ENCODE peak calls at places on chromosomes 5 and 9, in eight cellular contexts. A is mesendoderm; T is HEK293T; P is HepG2; M is M059J; K is activated CD4-positive, alpha-beta T cell treated with anti-CD3 and anti-CD28 coated beads, Interleukin-2, amount 50 U/mL, for 4 hours; R is stimulated activated CD4-positive, alpha-beta T cell treated with anti-CD3 and anti-CD28 coated beads, Interleukin-12 subunit alpha, Interleukin-12 subunit beta, amount 100 ng/mL, for 4 hours; E is T1000. F is an unnamed sample.

GRCh38 chr9:100602302-100602930 is 24.5 kb downstream of the CAVIN4 start:
- DNase-seq in A (peak; percentile 93), T (peak; percentile 56), P (peak; percentile 43), M (peak; percentile 76), K (no peak), R (no peak), E (no peak), F (peak; percentile 86)

GRCh38 chr5:136776022-136776927 is 410.9 kb upstream of the TRPC7 start:
- DNase-seq in A (no peak), T (no peak), P (no peak), M (peak; percentile 70), K (no peak), R (no peak), E (no peak), F (no peak)

GRCh38 chr9:109507421-109507838 is 9.3 kb upstream of the PTPN3 start:
- DNase-seq in A (no peak), T (no peak), P (peak; percentile 92), M (peak; percentile 89), K (no peak), R (no peak), E (peak; percentile 55), F (no peak)

GRCh38 chr5:128441923-128442322 is 96.1 kb downstream of the FBN2 start:
- DNase-seq in A (no peak), T (no peak), P (no peak), M (no peak), K (no peak), R (no peak), E (no peak), F (no peak)

GRCh38 chr9:98225015-98225442 is 30.4 kb downstream of the TBC1D2 start:
- DNase-seq in A (no peak), T (no peak), P (no peak), M (no peak), K (no peak), R (no peak), E (no peak), F (no peak)

GRCh38 chr9:136441681-136442245 is 2.1 kb upstream of the INPP5E start:
- DNase-seq in A (no peak), T (no peak), P (peak; percentile 20), M (no peak), K (no peak), R (no peak), E (peak; percentile 16), F (no peak)

GRCh38 chr9:128819716-128820664 is 1.7 kb downstream of the ENDOG start:
- DNase-seq in A (peak; percentile 36), T (no peak), P (no peak), M (no peak), K (no peak), R (no peak), E (no peak), F (no peak)

GRCh38 chr5:53358794-53359193 is 121.6 kb upstream of the FST start:
- DNase-seq in A (no peak), T (no peak), P (peak; percentile 38), M (no peak), K (no peak), R (no peak), E (no peak), F (no peak)

GRCh38 chr5:31864015-31864414 is 225.1 kb downstream of the PDZD2 start:
- DNase-seq in A (peak; percentile 52), T (no peak), P (no peak), M (no peak), K (no peak), R (no peak), E (no peak), F (peak; percentile 52)

GRCh38 chr9:85523202-85523601 is 218.6 kb downstream of the AGTPBP1 start:
- DNase-seq in A (no peak), T (no peak), P (no peak), M (no peak), K (no peak), R (no peak), E (no peak), F (no peak)

GRCh38 chr5:72661405-72661804 is 154.2 kb upstream of the ZNF366 start:
- DNase-seq in A (peak; percentile 31), T (no peak), P (no peak), M (peak; percentile 45), K (no peak), R (no peak), E (peak; percentile 22), F (no peak)

GRCh38 chr5:140828402-140828737 is 610 bp downstream of the PCDHA6 start:
- DNase-seq in A (peak; percentile 50), T (no peak), P (no peak), M (no peak), K (no peak), R (no peak), E (no peak), F (no peak)

GRCh38 chr5:142000709-142001484 is 11.9 kb downstream of the GNPDA1 start:
- DNase-seq in A (peak; percentile 69), T (peak; percentile 26), P (peak; percentile 7), M (peak; percentile 14), K (no peak), R (no peak), E (no peak), F (peak; percentile 77)

F was measured in endodermal cell.